ENCODE peak calls at places on chromosomes 16 and 17, in four cellular contexts. One of them, this sample, is unnamed.

GRCh38 chr16:397135-397661 is at the start of gene NME4:
- DNase-seq in HepG2: no peak
- DNase-seq in breast epithelium: no peak
- DNase-seq in adrenal gland: peak; percentile 37
- DNase-seq in this sample: no peak

GRCh38 chr16:55047331-55047730 is 116.7 kb downstream of the IRX5 start:
- DNase-seq in HepG2: no peak
- DNase-seq in breast epithelium: no peak
- DNase-seq in adrenal gland: no peak
- DNase-seq in this sample: no peak

GRCh38 chr16:54544553-54545180 is 258.1 kb upstream of the IRX3 start:
- DNase-seq in HepG2: no peak
- DNase-seq in breast epithelium: no peak
- DNase-seq in adrenal gland: no peak
- DNase-seq in this sample: no peak

GRCh38 chr17:5840811-5841446 is 229.2 kb upstream of the WSCD1 start:
- DNase-seq in HepG2: no peak
- DNase-seq in breast epithelium: no peak
- DNase-seq in adrenal gland: no peak
- DNase-seq in this sample: no peak

GRCh38 chr16:4733747-4734062 is 366 bp downstream of the ANKS3 start:
- DNase-seq in HepG2: no peak
- DNase-seq in breast epithelium: no peak
- DNase-seq in adrenal gland: no peak
- DNase-seq in this sample: no peak

GRCh38 chr17:27989046-27989445 is 53.4 kb upstream of the NLK start:
- DNase-seq in HepG2: no peak
- DNase-seq in breast epithelium: no peak
- DNase-seq in adrenal gland: no peak
- DNase-seq in this sample: no peak

GRCh38 chr17:50541916-50542688 is 4.9 kb upstream of the SPATA20 start:
- DNase-seq in HepG2: peak; percentile 81
- DNase-seq in breast epithelium: peak; percentile 76
- DNase-seq in adrenal gland: peak; percentile 91
- DNase-seq in this sample: peak; percentile 79

GRCh38 chr17:29347831-29348281 is 42.3 kb upstream of the TAOK1 start:
- DNase-seq in HepG2: no peak
- DNase-seq in breast epithelium: peak; percentile 25
- DNase-seq in adrenal gland: no peak
- DNase-seq in this sample: no peak

GRCh38 chr16:57804111-57804837 is 2.0 kb upstream of the KIFC3 start:
- DNase-seq in HepG2: no peak
- DNase-seq in breast epithelium: no peak
- DNase-seq in adrenal gland: no peak
- DNase-seq in this sample: no peak

GRCh38 chr17:41553176-41553575 is 18.7 kb downstream of the KRT9 start:
- DNase-seq in HepG2: no peak
- DNase-seq in breast epithelium: no peak
- DNase-seq in adrenal gland: no peak
- DNase-seq in this sample: no peak

GRCh38 chr17:81153340-81153803 is 11.9 kb upstream of the PVALEF start:
- DNase-seq in HepG2: no peak
- DNase-seq in breast epithelium: no peak
- DNase-seq in adrenal gland: peak; percentile 15
- DNase-seq in this sample: peak; percentile 66

GRCh38 chr16:66300501-66300900 is 66.0 kb upstream of the CDH5 start:
- DNase-seq in HepG2: no peak
- DNase-seq in breast epithelium: no peak
- DNase-seq in adrenal gland: no peak
- DNase-seq in this sample: no peak

GRCh38 chr16:11207646-11208045 is 48.4 kb downstream of the SOCS1 start:
- DNase-seq in HepG2: no peak
- DNase-seq in breast epithelium: no peak
- DNase-seq in adrenal gland: no peak
- DNase-seq in this sample: no peak

GRCh38 chr16:81868057-81868748 is 89.1 kb downstream of the PLCG2 start:
- DNase-seq in HepG2: no peak
- DNase-seq in breast epithelium: no peak
- DNase-seq in adrenal gland: no peak
- DNase-seq in this sample: no peak

GRCh38 chr16:4401510-4401909 is 14.9 kb downstream of the CORO7 start:
- DNase-seq in HepG2: no peak
- DNase-seq in breast epithelium: no peak
- DNase-seq in adrenal gland: no peak
- DNase-seq in this sample: no peak

GRCh38 chr17:27247071-27247957 is 46.6 kb upstream of the WSB1 start:
- DNase-seq in HepG2: peak; percentile 89
- DNase-seq in breast epithelium: peak; percentile 91
- DNase-seq in adrenal gland: peak; percentile 81
- DNase-seq in this sample: peak; percentile 36

GRCh38 chr17:57953219-57953618 is 2.0 kb downstream of the CUEDC1 start:
- DNase-seq in HepG2: peak; percentile 79
- DNase-seq in breast epithelium: no peak
- DNase-seq in adrenal gland: no peak
- DNase-seq in this sample: no peak
- H3K4me1 ChIP-seq in HepG2: peaks cover 76% of the 10 kb centered on the region
- H3K4me1 ChIP-seq in breast epithelium: peaks cover 17% of the 10 kb centered on the region
- H3K4me1 ChIP-seq in adrenal gland: peaks cover 40% of the 10 kb centered on the region
- H3K4me1 ChIP-seq in this sample: peaks cover 3% of the 10 kb centered on the region

GRCh38 chr16:53043462-53043861 is 9.2 kb downstream of the CHD9NB start:
- DNase-seq in HepG2: no peak
- DNase-seq in breast epithelium: no peak
- DNase-seq in adrenal gland: no peak
- DNase-seq in this sample: peak; percentile 30
- TF ChIP-seq POLR2A in HepG2: no peak
- TF ChIP-seq POLR2A in breast epithelium: no peak
- TF ChIP-seq POLR2A in adrenal gland: no peak
- TF ChIP-seq POLR2A in this sample: no peak

GRCh38 chr16:2482181-2483107 is 7.5 kb downstream of the TBC1D24 start:
- DNase-seq in HepG2: no peak
- DNase-seq in breast epithelium: peak; percentile 72
- DNase-seq in adrenal gland: no peak
- DNase-seq in this sample: peak; percentile 55
- H3K27ac ChIP-seq in HepG2: no peak overlapping the region
- H3K27ac ChIP-seq in breast epithelium: peak overlapping the region; percentile 90
- H3K27ac ChIP-seq in adrenal gland: no peak overlapping the region
- H3K27ac ChIP-seq in this sample: peak overlapping the region; percentile 70

GRCh38 chr16:68328151-68328859 is 17.5 kb downstream of the PRMT7 start:
- DNase-seq in HepG2: peak; percentile 88
- DNase-seq in breast epithelium: peak; percentile 73
- DNase-seq in adrenal gland: peak; percentile 83
- DNase-seq in this sample: peak; percentile 85

GRCh38 chr16:68332411-68333121 is 21.7 kb downstream of the PRMT7 start:
- DNase-seq in HepG2: peak; percentile 88
- DNase-seq in breast epithelium: no peak
- DNase-seq in adrenal gland: peak; percentile 54
- DNase-seq in this sample: no peak

GRCh38 chr16:68328860-68329370 is 18.1 kb downstream of the PRMT7 start:
- DNase-seq in HepG2: no peak
- DNase-seq in breast epithelium: no peak
- DNase-seq in adrenal gland: no peak
- DNase-seq in this sample: no peak

GRCh38 chr16:68335175-68335574 is 24.4 kb downstream of the PRMT7 start:
- DNase-seq in HepG2: no peak
- DNase-seq in breast epithelium: no peak
- DNase-seq in adrenal gland: no peak
- DNase-seq in this sample: no peak

DNA sequence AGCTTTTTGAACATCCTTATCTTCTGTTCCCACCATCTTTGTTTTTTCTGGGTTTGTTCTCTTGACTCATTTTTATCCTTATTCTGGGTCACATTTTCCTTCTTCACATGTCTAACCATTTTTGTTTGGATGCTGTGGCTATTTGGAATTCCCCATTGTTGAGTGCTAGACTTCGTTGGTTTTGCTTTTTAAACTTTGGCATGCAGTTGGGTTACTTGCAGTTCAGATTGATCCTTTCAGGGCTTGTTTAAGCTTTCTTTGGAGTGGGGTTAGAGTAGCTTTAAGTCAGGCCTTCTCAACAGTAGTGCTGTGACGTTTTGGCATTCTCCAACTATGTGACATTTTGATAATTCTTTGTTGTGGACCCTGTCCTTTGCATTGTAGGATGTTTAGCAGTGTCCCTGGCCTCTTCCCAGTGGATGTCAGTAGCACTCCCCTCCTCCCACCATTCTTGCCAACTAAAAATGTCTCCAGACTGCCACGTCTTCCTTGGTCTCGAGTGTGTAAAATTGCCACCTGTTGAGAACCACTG is 21.1 kb downstream of the PRMT7 start:
- DNase-seq in HepG2: peak; percentile 56
- DNase-seq in breast epithelium: no peak
- DNase-seq in adrenal gland: no peak
- DNase-seq in this sample: no peak
- H3K4me1 ChIP-seq in HepG2: peaks cover 50% of the 10 kb centered on the region
- H3K4me1 ChIP-seq in breast epithelium: peaks cover 4% of the 10 kb centered on the region
- H3K4me1 ChIP-seq in adrenal gland: peaks cover 4% of the 10 kb centered on the region
- H3K4me1 ChIP-seq in this sample: peaks cover 13% of the 10 kb centered on the region

GRCh38 chr17:75154195-75155106 is at the start of gene JPT1:
- DNase-seq in HepG2: peak; percentile 99
- DNase-seq in breast epithelium: peak; percentile 99
- DNase-seq in adrenal gland: peak; percentile 99
- DNase-seq in this sample: peak; percentile 96
- TF ChIP-seq POLR2A in HepG2: peak; percentile 100
- TF ChIP-seq POLR2A in breast epithelium: peak; percentile 94
- TF ChIP-seq POLR2A in adrenal gland: peak; percentile 99
- TF ChIP-seq POLR2A in this sample: peak; percentile 97